ENCODE peak calls at places on chromosomes 11 and 22, in four cellular contexts. One of them, this sample, is unnamed. For H3K4me1, the result is how much of the 10 kb centered on the place peaks cover.

GRCh38 chr22:22886546-22886945 is 1.1 kb upstream of the IGLL5 start:
- DNase-seq in uterus: no peak
- DNase-seq in A549: no peak
- DNase-seq in body of pancreas: no peak
- DNase-seq in this sample: no peak

GRCh38 chr22:46538816-46539163 is 1.4 kb upstream of the CELSR1 start:
- DNase-seq in uterus: no peak
- DNase-seq in body of pancreas: no peak
- DNase-seq in A549: no peak
- DNase-seq in this sample: no peak

GRCh38 chr11:123351375-123351774 is 78.7 kb upstream of the GRAMD1B start:
- DNase-seq in A549: no peak
- DNase-seq in body of pancreas: no peak
- DNase-seq in uterus: no peak
- DNase-seq in this sample: no peak

GRCh38 chr11:110565690-110566336 is 136.1 kb downstream of the FDX1 start:
- DNase-seq in uterus: no peak
- DNase-seq in A549: no peak
- DNase-seq in body of pancreas: peak
- DNase-seq in this sample: peak

GRCh38 chr11:66157182-66157864 is 87.3 kb downstream of the PACS1 start:
- DNase-seq in uterus: no peak
- DNase-seq in body of pancreas: no peak
- DNase-seq in A549: no peak
- DNase-seq in this sample: no peak

GRCh38 chr11:105003151-105003550 is 19.8 kb downstream of the CASP5 start:
- DNase-seq in uterus: no peak
- DNase-seq in body of pancreas: no peak
- DNase-seq in A549: no peak
- DNase-seq in this sample: no peak

GRCh38 chr11:83092488-83093384 is 21.0 kb upstream of the RAB30 start:
- DNase-seq in uterus: peak
- DNase-seq in A549: peak
- DNase-seq in body of pancreas: peak
- DNase-seq in this sample: no peak

GRCh38 chr11:19345519-19345847 is 104.7 kb upstream of the E2F8 start:
- DNase-seq in A549: no peak
- DNase-seq in uterus: no peak
- DNase-seq in body of pancreas: no peak
- DNase-seq in this sample: no peak

GRCh38 chr11:91081440-91082088 is 858.7 kb upstream of the CHORDC1 start:
- DNase-seq in A549: peak
- DNase-seq in uterus: no peak
- DNase-seq in body of pancreas: no peak
- DNase-seq in this sample: peak

GRCh38 chr11:17207317-17208256 is at the start of gene PIK3C2A:
- DNase-seq in uterus: peak
- DNase-seq in body of pancreas: peak
- DNase-seq in A549: peak
- DNase-seq in this sample: peak

GRCh38 chr11:2138436-2139117 is 612 bp downstream of the IGF2 start:
- DNase-seq in uterus: no peak
- DNase-seq in body of pancreas: no peak
- DNase-seq in A549: no peak
- DNase-seq in this sample: no peak

GRCh38 chr11:2140411-2141400 is 1.5 kb upstream of the IGF2 start:
- DNase-seq in uterus: no peak
- DNase-seq in body of pancreas: no peak
- DNase-seq in A549: no peak
- DNase-seq in this sample: no peak

GRCh38 chr11:2139691-2140337 is 625 bp upstream of the IGF2 start:
- DNase-seq in A549: no peak
- DNase-seq in body of pancreas: no peak
- DNase-seq in uterus: no peak
- DNase-seq in this sample: no peak

GRCh38 chr11:2138075-2138435 is 1.1 kb downstream of the IGF2 start:
- DNase-seq in A549: no peak
- DNase-seq in body of pancreas: no peak
- DNase-seq in uterus: no peak
- DNase-seq in this sample: no peak

DNA sequence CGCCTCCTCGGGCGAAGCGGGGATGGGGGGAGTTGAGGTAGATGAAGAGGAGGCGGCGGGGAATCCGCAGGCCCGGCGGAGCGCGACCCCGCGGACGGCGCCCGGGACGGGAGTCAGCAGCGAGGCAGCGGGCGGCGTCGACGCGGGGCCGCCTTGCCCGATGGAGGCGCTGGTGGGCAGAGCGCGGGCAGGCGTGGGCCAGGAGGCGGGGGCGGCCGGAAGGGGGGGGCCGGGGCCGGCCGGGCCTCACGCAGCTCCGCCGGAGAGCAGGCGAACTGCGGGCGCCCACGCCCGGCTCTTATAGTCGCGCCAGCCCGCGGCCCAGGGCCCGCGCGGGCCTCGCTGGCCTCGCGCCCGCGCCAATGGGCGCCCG is at the start of gene IGF2:
- DNase-seq in A549: peak
- DNase-seq in body of pancreas: no peak
- DNase-seq in uterus: no peak
- DNase-seq in this sample: no peak
- H3K4me3 ChIP-seq in A549: peak
- H3K4me3 ChIP-seq in body of pancreas: no peak
- H3K4me3 ChIP-seq in uterus: peak
- H3K4me3 ChIP-seq in this sample: no peak

DNA sequence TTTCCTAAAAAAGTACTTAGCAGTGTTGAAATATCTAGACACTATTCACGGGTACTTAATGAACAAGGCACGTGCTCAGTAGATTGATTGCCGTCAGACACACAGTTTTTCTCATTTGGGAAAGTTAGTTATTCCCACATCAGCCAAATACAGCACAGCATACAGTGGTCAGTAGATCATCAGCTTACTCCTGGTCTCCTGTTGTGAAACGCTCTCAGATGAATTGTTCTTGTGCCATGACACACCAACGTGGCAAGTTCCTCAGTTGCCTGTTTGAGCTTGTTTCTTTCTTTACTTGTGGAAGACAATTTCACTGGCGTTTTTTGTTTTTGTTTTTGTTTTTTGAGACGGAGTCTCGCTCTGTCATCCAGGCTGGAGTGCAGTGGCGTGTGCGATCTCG is 8.6 kb downstream of the TAB1 start:
- DNase-seq in A549: no peak
- DNase-seq in uterus: no peak
- DNase-seq in body of pancreas: no peak
- DNase-seq in this sample: no peak
- H3K4me1 ChIP-seq in A549: under half
- H3K4me1 ChIP-seq in uterus: under half
- H3K4me1 ChIP-seq in body of pancreas: under half
- H3K4me1 ChIP-seq in this sample: under half

DNA sequence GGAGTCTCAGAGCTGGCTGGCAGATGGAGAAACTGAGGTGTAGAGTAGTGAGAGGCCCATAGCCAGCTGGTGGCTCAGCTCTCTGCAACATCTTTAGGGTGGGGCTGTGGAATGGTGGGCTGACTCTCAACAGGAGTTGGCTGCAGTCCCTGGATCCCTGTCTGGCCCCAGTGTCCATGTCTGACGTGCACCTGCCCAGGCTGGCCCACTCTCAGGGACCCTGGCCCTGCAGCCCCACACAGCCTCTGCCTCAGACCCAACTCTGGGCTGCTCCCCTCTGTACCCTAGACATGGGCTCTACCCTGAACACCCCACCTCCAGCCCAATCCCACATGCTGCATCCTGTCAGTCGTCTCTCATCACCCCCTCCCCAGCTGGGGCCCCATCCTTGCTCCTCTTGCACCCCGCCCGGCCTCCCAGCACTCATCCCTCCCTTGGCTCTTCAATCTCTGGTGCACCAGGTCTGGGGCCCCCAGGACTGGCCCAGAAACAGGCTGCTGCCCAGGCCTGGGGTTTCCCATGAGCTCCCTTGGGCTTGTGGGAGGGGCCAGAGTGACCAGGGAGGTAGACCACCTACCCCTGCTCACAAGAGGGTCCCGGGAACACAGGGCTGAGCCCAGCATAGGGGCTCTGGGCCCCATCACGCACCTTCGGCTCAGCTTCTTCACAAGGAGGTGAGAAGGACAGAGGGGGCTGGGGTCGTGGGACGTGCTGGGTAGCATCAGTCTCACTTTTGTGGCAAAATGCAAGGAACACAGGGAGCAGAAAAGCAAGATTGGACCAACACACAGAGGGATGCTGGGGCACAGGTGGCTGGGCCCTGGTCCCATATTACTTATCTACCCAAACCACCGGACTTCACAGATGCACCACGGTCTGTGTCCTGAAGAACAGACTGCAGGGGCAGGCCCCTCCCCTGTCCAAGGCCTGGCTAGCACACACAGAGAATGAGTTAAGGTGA is 31.5 kb downstream of the ARVCF start:
- DNase-seq in body of pancreas: no peak
- DNase-seq in A549: no peak
- DNase-seq in uterus: no peak
- DNase-seq in this sample: no peak
- H3K4me3 ChIP-seq in body of pancreas: no peak
- H3K4me3 ChIP-seq in A549: no peak
- H3K4me3 ChIP-seq in uterus: no peak
- H3K4me3 ChIP-seq in this sample: no peak

GRCh38 chr11:76788661-76789442 is 5.7 kb downstream of the TSKU start:
- DNase-seq in A549: no peak
- DNase-seq in body of pancreas: peak
- DNase-seq in uterus: peak
- DNase-seq in this sample: peak

GRCh38 chr11:76787271-76787670 is 4.1 kb downstream of the TSKU start:
- DNase-seq in uterus: no peak
- DNase-seq in A549: no peak
- DNase-seq in body of pancreas: no peak
- DNase-seq in this sample: no peak

GRCh38 chr11:76787911-76788596 is 4.9 kb downstream of the TSKU start:
- DNase-seq in uterus: peak
- DNase-seq in body of pancreas: peak
- DNase-seq in A549: no peak
- DNase-seq in this sample: no peak

GRCh38 chr11:76790251-76790650 is 7.1 kb downstream of the TSKU start:
- DNase-seq in body of pancreas: no peak
- DNase-seq in A549: no peak
- DNase-seq in uterus: peak
- DNase-seq in this sample: no peak

GRCh38 chr11:76789443-76789719 is 6.2 kb downstream of the TSKU start:
- DNase-seq in body of pancreas: no peak
- DNase-seq in A549: no peak
- DNase-seq in uterus: no peak
- DNase-seq in this sample: no peak
- H3K4me1 ChIP-seq in body of pancreas: half or more
- H3K4me1 ChIP-seq in A549: half or more
- H3K4me1 ChIP-seq in uterus: under half
- H3K4me1 ChIP-seq in this sample: under half

DNA sequence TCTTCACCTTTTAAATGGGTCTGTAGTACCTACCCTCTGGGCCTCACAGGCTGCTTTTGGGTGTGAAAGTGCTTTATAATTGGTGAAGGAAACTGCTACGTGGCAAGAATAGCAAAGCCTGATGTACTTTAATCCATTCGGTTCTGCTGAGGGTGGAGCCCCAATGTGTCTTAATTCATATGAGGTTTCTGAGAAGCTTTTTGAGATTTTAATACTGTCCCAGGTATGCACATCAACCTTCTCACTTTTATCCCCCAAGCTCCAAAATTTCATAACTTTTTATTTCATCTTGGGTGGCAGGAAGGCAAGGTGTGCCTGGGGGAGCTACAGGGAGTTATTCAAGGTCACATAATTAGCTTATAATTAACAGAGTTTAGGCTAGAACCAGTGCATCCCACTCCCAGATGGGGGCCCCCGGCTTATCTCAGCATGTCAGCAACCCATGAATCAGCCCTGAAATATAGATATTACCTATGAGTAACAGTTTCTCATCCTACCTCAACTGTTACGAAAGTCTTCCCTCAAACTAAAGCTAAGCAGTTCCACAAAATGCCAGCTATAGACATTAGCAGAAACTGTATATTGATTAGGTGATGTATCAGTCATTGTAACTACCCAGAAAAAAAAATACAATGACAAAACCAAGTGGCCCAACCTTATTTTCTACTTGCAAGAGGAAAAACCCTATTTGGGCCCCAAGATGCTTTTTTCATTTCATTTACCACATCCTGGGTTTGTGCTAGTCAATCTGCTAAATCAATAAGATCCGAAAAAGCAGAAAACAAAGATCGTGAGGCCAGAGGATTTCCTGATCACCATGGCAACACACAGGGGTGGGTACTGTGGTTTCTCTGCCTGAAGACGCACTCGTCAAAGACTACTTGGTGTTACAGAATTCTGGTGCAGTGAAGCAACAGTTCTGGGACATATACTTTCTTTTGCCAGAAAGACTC is 26.7 kb downstream of the CD44 start:
- DNase-seq in body of pancreas: peak
- DNase-seq in A549: no peak
- DNase-seq in uterus: no peak
- DNase-seq in this sample: peak
- H3K4me3 ChIP-seq in body of pancreas: no peak
- H3K4me3 ChIP-seq in A549: no peak
- H3K4me3 ChIP-seq in uterus: no peak
- H3K4me3 ChIP-seq in this sample: no peak

DNA sequence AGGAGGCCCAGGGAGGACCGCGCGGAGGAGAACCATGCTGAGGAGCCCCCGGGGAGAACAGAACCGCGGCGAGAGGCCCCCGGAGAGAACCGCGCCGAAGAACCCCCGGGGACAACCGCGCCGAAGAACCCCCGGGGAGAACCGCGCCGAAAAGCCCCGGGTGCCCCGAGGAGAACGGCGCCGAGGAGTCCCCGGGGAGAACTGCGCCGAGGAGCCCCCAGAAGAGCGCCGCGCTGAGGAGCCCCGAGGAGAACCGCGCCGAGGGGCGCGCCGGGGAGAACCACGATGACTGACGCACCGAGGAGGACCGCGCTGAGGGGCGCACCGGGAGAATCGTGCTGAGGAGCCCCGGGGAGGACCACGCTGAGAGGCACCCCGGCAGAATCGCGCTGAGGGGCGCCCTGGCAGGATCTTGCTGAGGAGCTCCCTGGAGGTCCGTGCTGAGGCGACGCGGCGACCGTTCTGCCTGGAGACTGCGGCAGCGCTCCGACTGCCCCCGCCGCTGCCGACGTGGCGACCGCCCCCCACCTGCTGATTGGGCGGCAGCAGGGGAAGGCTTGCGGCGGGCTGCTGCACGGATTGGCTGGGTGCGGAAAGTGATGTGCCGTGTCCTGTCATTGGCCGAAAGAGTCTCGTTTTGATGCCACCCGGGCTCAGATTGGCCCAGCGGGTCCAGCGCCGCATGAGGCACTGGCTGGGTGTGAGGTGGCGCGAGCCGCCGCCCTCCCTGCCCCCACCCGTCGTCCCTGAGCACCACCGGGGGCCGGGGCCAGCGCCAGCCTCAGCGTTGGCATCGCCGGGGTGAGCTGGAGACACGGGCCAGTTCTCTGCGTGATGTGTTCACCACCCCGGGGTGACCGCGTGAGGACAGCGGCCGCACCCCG is at the start of gene KCNQ1OT1:
- DNase-seq in body of pancreas: peak
- DNase-seq in A549: peak
- DNase-seq in uterus: peak
- DNase-seq in this sample: peak
- H3K4me1 ChIP-seq in body of pancreas: under half
- H3K4me1 ChIP-seq in A549: under half
- H3K4me1 ChIP-seq in uterus: under half
- H3K4me1 ChIP-seq in this sample: under half

GRCh38 chr11:120501976-120502755 is 9.4 kb upstream of the GRIK4 start:
- DNase-seq in uterus: no peak
- DNase-seq in body of pancreas: no peak
- DNase-seq in A549: no peak
- DNase-seq in this sample: no peak
- H3K4me3 ChIP-seq in uterus: no peak
- H3K4me3 ChIP-seq in body of pancreas: no peak
- H3K4me3 ChIP-seq in A549: no peak
- H3K4me3 ChIP-seq in this sample: no peak